ENCODE peak calls at places on chromosomes 16 and 17, in four cellular contexts. P is ovary; F is activated CD4-positive, CD25-positive, alpha-beta regulatory T cell; V is COR-L47. T is an unnamed sample.

GRCh38 chr16:57732011-57732410 is 3.6 kb upstream of the KATNB1 start:
- DNase-seq in P (no peak), F (no peak), V (no peak), T (no peak)

GRCh38 chr16:2365895-2366294 is 25.4 kb upstream of the ABCA3 start:
- DNase-seq in P (no peak), F (no peak), V (no peak), T (peak)

GRCh38 chr17:14582996-14583395 is 282.1 kb downstream of the HS3ST3B1 start:
- DNase-seq in P (no peak), F (no peak), V (no peak), T (no peak)

GRCh38 chr16:30077656-30078055 is 1.9 kb downstream of the PPP4C start:
- DNase-seq in P (no peak), F (no peak), V (no peak), T (no peak)

GRCh38 chr16:50499254-50499653 is 48.9 kb upstream of the NKD1 start:
- DNase-seq in P (no peak), F (no peak), V (no peak), T (no peak)

GRCh38 chr16:78183437-78183836 is 84.0 kb downstream of the WWOX start:
- DNase-seq in P (no peak), F (no peak), V (no peak), T (no peak)

GRCh38 chr17:13153036-13153435 is 135.2 kb upstream of the ELAC2 start:
- DNase-seq in P (no peak), F (no peak), V (no peak), T (no peak)

GRCh38 chr17:16214190-16215001 is 938 bp downstream of the NCOR1 start:
- DNase-seq in P (no peak), F (no peak), V (no peak), T (no peak)

GRCh38 chr16:65409505-65409904 is 287.6 kb upstream of the CDH11 start:
- DNase-seq in P (no peak), F (no peak), V (no peak), T (no peak)

GRCh38 chr16:28951410-28951943 is 740 bp downstream of the NFATC2IP start:
- DNase-seq in P (peak), F (no peak), V (no peak), T (no peak)

GRCh38 chr16:23597003-23597756 is 1.1 kb upstream of the NDUFAB1 start:
- DNase-seq in P (no peak), F (no peak), V (no peak), T (peak)

GRCh38 chr17:82477934-82478333 is 19.4 kb downstream of the NARF start:
- DNase-seq in P (no peak), F (no peak), V (no peak), T (no peak)